ENCODE peak calls at places on chromosomes 7 and 10, in four cellular contexts. U is K562, I is HCT116, T is H1. C is an unnamed sample.

GRCh38 chr7:139358541-139359365 is 941 bp upstream of the LUC7L2 start:
- DNase-seq in U (peak), I (peak), T (no peak), C (no peak)

GRCh38 chr7:15508258-15508657 is 53.6 kb downstream of the AGMO start:
- DNase-seq in U (no peak), I (no peak), T (no peak), C (no peak)

GRCh38 chr7:127933116-127933515 is 98.1 kb downstream of the LRRC4 start:
- DNase-seq in U (no peak), I (no peak), T (no peak), C (no peak)

GRCh38 chr10:111207525-111207924 is 130.7 kb downstream of the ADRA2A start:
- DNase-seq in U (peak), I (no peak), T (peak), C (no peak)

GRCh38 chr10:110803830-110804338 is 67.8 kb upstream of the PDCD4 start:
- DNase-seq in U (peak), I (no peak), T (peak), C (peak)

GRCh38 chr10:45433716-45434469 is 59.9 kb downstream of the ALOX5 start:
- DNase-seq in U (no peak), I (no peak), T (peak), C (peak)

GRCh38 chr10:128087146-128087883 is 38.9 kb downstream of the MKI67 start:
- DNase-seq in U (no peak), I (no peak), T (no peak), C (no peak)

GRCh38 chr7:108598153-108598552 is 28.5 kb downstream of the DNAJB9 start:
- DNase-seq in U (no peak), I (no peak), T (no peak), C (no peak)

GRCh38 chr10:58979713-58980112 is 196.7 kb upstream of the PHYHIPL start:
- DNase-seq in U (no peak), I (no peak), T (no peak), C (no peak)

GRCh38 chr7:92875719-92876118 is 39.3 kb upstream of the CDK6 start:
- DNase-seq in U (no peak), I (no peak), T (no peak), C (no peak)

GRCh38 chr10:129161184-129161583 is 305.9 kb upstream of the MGMT start:
- DNase-seq in U (no peak), I (no peak), T (no peak), C (no peak)

GRCh38 chr7:50594734-50595537 is 29.7 kb upstream of the DDC start:
- DNase-seq in U (no peak), I (no peak), T (no peak), C (no peak)

GRCh38 chr7:22561356-22561755 is 61.4 kb upstream of the STEAP1B start:
- DNase-seq in U (peak), I (no peak), T (peak), C (no peak)

GRCh38 chr10:62071846-62072281 is 170.4 kb downstream of the ARID5B start:
- DNase-seq in U (no peak), I (no peak), T (no peak), C (no peak)

GRCh38 chr10:98268694-98269386 is 846 bp upstream of the LOXL4 start:
- DNase-seq in U (no peak), I (no peak), T (no peak), C (no peak)

GRCh38 chr7:101410743-101411476 is 48.2 kb downstream of the COL26A1 start:
- DNase-seq in U (peak), I (peak), T (peak), C (no peak)

GRCh38 chr7:116683786-116684185 is 11.8 kb downstream of the MET start:
- DNase-seq in U (no peak), I (no peak), T (no peak), C (peak)

GRCh38 chr7:136405931-136406777 is 429.0 kb upstream of the MTPN start:
- DNase-seq in U (peak), I (peak), T (no peak), C (no peak)

GRCh38 chr7:72334733-72335132 is 77.4 kb downstream of the CALN1 start:
- DNase-seq in U (no peak), I (no peak), T (no peak), C (no peak)

GRCh38 chr10:76218045-76218444 is 786.6 kb downstream of the LRMDA start:
- DNase-seq in U (no peak), I (no peak), T (no peak), C (no peak)

GRCh38 chr7:103735377-103735776 is 254.1 kb downstream of the RELN start:
- DNase-seq in U (no peak), I (no peak), T (no peak), C (no peak)

GRCh38 chr7:140229591-140230516 is 53.1 kb upstream of the KDM7A start:
- DNase-seq in U (no peak), I (no peak), T (peak), C (no peak)

GRCh38 chr7:114879554-114879953 is 42.3 kb upstream of the MDFIC start:
- DNase-seq in U (no peak), I (no peak), T (no peak), C (no peak)

DNA sequence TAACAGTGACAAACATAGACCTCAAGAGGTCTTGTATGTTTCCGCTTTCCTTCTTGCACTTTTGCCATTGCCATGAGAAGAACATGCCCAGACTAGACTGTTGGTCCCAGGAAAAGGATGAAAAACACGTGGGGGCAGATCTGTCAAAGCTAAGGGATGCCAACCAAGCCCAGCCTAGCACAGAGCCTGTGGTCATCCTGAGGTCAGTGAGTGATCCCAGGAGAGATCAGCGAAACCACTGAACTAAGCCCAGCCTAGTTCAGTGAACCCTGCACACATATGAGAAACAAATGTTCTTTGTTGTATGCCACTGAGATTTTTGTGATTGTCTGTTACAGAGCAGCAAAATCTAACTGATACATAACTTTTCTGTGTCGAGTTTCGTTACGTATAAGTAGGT is 718.8 kb downstream of the MAGI2 start:
- DNase-seq in U (no peak), I (no peak), T (no peak), C (peak)
- TF ChIP-seq EGR1 in U (no peak), I (no peak), T (no peak), C (no peak)

DNA sequence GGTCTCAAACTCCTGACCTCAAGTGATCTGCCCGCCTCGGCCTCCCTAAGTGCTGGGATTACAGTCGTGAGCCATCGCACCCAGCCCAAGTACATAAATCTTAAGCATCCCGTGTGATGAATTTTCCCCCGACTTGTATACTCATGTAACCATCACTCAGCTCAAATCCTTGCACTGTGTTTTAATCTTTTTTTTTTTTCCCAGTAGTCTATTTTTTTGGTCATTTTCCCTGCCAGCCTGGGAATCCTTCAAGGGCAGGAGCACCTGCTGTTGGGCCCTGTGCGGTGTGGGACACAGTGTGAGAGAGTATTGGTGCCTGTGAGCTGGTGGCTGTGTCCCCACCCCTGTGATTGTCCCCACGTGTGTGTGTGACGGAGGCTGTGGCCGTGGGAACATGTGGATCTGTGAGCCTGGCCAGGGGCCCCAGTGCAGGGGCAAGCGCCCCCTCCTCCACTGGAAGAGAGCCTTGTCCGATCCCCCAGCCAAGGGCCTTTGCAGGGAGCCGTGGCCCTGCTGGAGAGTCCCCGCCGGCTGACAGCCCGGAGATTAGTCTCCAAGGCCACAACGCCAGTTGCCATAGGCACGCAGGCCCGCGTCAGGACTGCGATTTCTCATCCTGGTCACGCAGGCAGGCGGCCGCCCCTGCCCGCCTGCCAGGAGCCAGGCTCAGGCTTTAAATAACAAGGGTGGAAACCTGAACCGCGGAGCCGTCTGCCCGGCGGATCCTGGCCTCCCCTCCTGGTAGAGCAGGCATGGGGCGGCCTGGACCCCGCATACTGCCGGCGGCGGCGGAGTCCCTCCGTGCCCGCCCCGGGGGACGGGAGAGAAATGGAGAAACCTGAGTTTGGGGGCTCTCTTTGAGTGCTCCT is 26.5 kb downstream of the GTF2IRD1 start:
- DNase-seq in U (no peak), I (no peak), T (peak), C (no peak)
- TF ChIP-seq EGR1 in U (no peak), I (no peak), T (no peak), C (no peak)

DNA sequence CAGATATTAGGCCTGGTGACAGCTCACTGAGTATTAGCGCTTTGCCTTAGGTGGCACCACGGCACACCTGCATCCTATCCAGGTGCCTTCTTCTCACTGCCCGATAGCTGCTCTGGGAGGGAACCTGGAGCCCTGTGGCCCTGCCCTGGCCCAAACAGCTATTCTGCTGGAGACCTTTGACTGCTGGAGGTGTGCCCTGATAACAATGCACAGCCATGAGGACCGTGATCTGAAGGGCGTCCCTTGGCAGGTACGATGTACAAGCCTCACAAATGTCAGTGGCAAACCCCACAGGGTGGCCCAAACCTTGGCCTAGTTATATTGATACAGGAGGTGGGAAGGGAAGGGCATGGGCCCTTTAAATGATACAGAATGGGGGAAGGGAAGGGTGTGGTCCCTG is 259.5 kb downstream of the GRID1 start:
- DNase-seq in U (no peak), I (no peak), T (no peak), C (no peak)
- TF ChIP-seq EGR1 in U (no peak), I (no peak), T (no peak), C (no peak)

GRCh38 chr10:109430844-109431243 is 492.5 kb downstream of the XPNPEP1 start:
- DNase-seq in U (no peak), I (no peak), T (no peak), C (no peak)

GRCh38 chr10:109427421-109427820 is 495.9 kb downstream of the XPNPEP1 start:
- DNase-seq in U (no peak), I (no peak), T (no peak), C (no peak)

GRCh38 chr10:109429956-109430760 is 493.2 kb downstream of the XPNPEP1 start:
- DNase-seq in U (no peak), I (no peak), T (no peak), C (no peak)

GRCh38 chr10:109428775-109429480 is 494.4 kb downstream of the XPNPEP1 start:
- DNase-seq in U (no peak), I (no peak), T (no peak), C (no peak)

DNA sequence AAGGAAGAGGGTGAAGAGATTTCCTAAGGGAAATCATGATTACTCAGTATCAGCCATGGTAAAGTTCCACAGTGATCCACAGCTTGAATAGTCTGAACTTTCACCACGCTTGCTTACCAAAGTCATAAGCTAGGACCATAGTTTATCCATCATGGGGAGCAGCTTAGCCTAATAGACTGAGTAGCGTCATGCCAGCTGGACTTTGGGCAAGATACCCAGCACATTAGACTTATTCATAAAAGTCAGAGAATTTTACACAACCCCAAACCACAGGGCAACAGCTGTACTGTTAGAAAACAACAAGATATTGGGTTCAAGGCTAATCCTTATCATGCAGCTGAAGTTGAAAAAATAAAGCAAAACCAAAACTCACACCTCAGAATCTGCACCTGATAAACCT is 491.0 kb downstream of the XPNPEP1 start:
- DNase-seq in U (no peak), I (no peak), T (no peak), C (no peak)
- TF ChIP-seq EGR1 in U (no peak), I (no peak), T (no peak), C (no peak)

GRCh38 chr7:105638942-105639495 is 57.7 kb upstream of the EFCAB10 start:
- DNase-seq in U (no peak), I (no peak), T (peak), C (no peak)

GRCh38 chr7:105641236-105641810 is 60.0 kb upstream of the EFCAB10 start:
- DNase-seq in U (no peak), I (no peak), T (no peak), C (no peak)

GRCh38 chr7:105637755-105638154 is 56.5 kb upstream of the EFCAB10 start:
- DNase-seq in U (no peak), I (no peak), T (no peak), C (no peak)

GRCh38 chr7:105638324-105638723 is 57.0 kb upstream of the EFCAB10 start:
- DNase-seq in U (no peak), I (no peak), T (no peak), C (no peak)

DNA sequence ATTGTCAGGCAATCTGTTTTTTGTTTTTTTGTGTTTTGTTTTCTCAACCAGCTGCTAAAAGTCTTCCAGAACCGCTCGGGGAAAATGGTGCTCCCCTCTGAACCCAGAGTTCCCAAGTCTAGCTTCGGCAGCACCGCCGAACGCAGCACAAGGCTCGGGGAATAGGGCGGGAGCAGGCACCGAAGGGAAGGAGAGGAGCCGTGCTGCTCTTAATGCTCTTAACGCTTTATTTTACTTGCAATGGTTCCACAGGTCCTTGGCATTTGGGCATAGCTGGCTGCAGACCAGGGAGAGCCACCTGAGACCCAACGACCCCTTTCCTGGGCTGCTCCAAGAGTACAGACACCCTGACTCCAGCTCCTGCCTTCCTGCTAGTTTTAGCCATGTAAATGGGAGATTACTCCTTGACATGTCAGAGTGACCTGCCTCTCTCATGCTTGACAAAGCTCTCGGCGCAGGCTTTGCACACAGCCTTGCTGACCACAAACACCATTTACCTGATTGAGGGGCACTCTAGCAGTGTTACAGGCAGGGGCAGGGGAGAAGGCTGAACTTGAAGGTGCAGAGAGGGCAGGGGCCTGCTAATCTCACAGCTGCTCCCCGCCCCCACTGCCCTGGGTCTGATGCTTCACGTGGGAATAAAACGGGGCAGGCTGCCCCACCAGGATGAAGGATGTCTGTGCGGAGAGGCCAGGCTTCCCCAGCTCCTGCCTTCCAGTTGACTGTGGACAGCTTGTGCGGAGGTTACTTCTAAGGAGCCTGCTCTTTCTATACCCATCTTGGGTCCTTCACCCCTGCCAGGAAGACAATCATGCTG is 58.6 kb upstream of the EFCAB10 start:
- DNase-seq in U (no peak), I (no peak), T (peak), C (no peak)
- TF ChIP-seq EGR1 in U (no peak), I (no peak), T (no peak), C (no peak)

DNA sequence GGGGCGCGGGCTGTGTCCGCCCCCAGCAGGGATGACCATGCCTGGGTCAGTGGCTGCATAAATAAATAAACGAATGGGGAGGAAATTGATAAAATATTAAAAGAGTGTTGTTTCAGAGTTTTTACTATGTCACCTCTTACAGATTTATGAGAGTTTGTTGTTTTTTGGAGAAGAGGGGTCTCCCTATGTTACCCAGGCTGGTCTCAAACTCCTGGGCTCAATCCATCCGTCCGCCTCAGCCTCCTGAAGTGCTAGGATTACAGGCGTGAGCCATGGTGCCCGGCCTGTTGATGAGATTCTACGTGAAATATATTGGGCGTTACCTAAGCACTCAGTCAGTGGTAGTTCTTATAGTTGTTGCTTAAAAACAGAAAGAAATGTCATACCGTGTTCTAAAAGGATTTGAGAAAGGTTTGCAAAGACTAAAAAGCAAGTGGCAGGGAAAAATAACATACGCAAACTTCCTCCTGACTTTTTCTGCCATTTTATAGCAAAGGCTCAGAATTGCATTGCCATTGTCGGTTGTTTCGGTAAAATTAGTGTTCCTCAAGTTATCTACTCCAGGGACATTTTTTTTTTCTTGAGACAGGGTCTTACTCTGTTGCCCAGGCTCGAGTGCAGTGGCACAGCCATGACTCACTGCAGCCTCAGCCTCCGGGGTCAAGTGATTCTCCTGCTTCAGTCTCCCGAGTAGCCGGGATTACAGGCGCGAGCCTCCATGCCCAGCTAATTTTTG is 39.5 kb upstream of the FOXK1 start:
- DNase-seq in U (peak), I (no peak), T (no peak), C (no peak)
- TF ChIP-seq EGR1 in U (no peak), I (no peak), T (no peak), C (no peak)

DNA sequence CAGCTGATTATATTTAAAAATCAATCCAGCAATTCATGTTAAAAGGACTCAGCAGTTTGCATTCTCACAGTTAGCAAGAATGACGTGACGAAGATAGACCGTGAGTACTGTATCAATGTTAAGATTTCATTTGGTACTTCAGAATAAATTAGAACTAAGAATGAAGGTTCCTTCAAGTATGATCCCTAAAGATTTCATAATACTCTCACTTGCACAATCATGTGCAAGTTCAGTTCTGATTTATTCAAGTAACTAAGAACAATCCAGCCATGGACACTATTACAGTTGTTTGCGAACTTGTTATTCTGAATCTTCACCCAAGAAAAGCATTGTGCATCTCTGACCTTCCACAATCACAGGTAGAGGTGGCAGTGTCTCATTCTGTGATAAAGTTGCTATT is 7.7 kb downstream of the RHEB start:
- DNase-seq in U (no peak), I (no peak), T (no peak), C (no peak)
- TF ChIP-seq EGR1 in U (no peak), I (no peak), T (no peak), C (no peak)

GRCh38 chr10:74418285-74418872 is 267.4 kb downstream of the ADK start:
- DNase-seq in U (peak), I (no peak), T (no peak), C (no peak)
- TF ChIP-seq EGR1 in U (no peak), I (no peak), T (no peak), C (no peak)

GRCh38 chr10:13632407-13632806 is 45.6 kb downstream of the PRPF18 start:
- DNase-seq in U (no peak), I (no peak), T (no peak), C (no peak)

GRCh38 chr10:13634207-13634606 is 47.4 kb downstream of the PRPF18 start:
- DNase-seq in U (no peak), I (no peak), T (no peak), C (no peak)

GRCh38 chr10:13631594-13631993 is 44.8 kb downstream of the PRPF18 start:
- DNase-seq in U (no peak), I (no peak), T (no peak), C (no peak)

GRCh38 chr10:13632879-13633437 is 46.2 kb downstream of the PRPF18 start:
- DNase-seq in U (no peak), I (no peak), T (peak), C (no peak)

GRCh38 chr10:13633689-13634088 is 46.9 kb downstream of the PRPF18 start:
- DNase-seq in U (no peak), I (no peak), T (no peak), C (no peak)
- TF ChIP-seq EGR1 in U (no peak), I (no peak), T (no peak), C (no peak)